ENCODE peak calls at places on chromosome 15, in nine cellular contexts. G is cardiac fibroblast; Z is Right ventricle myocardium superior; Y is ecto neural progenitor cell; F is activated CD8-positive, alpha-beta T cell treated with anti-CD3 and anti-CD28 coated beads for 36 hours; C is iris pigment epithelial cell; I is GM19239; H is C1 segment of cervical spinal cord; S is activated CD4-positive, alpha-beta T cell treated with anti-CD3 and anti-CD28 coated beads, Interleukin-2, amount 50 U/mL, for 24 hours. V is an unnamed sample.
A peak's percentile ranks its signal among the peaks of the same experiment; 100 is the strongest.

GRCh38 chr15:65512807-65513416 is 4.6 kb downstream of the DPP8 start:
- DNase-seq in G (peak; percentile 94), Z (peak; percentile 69), Y (no peak), F (no peak), C (no peak), I (no peak), H (no peak), S (no peak), V (no peak)

GRCh38 chr15:73994419-73994883 is at the start of gene PML:
- DNase-seq in G (peak; percentile 96), Z (peak; percentile 98), Y (peak; percentile 94), F (peak; percentile 98), C (peak; percentile 97), I (peak; percentile 95), H (no peak), S (peak; percentile 68), V (peak; percentile 93)

GRCh38 chr15:42832577-42832976 is 88.0 kb downstream of the TTBK2 start:
- DNase-seq in G (peak; percentile 67), Z (no peak), Y (no peak), F (no peak), C (peak; percentile 97), I (no peak), H (no peak), S (no peak), V (no peak)

GRCh38 chr15:29452881-29453731 is 183.5 kb upstream of the NSMCE3 start:
- DNase-seq in G (peak; percentile 2), Z (no peak), Y (no peak), F (no peak), C (no peak), I (no peak), H (no peak), S (no peak), V (no peak)

GRCh38 chr15:90742082-90742481 is 24.9 kb downstream of the BLM start:
- DNase-seq in G (no peak), Z (no peak), Y (no peak), F (no peak), C (no peak), I (no peak), H (no peak), S (no peak), V (no peak)

GRCh38 chr15:99955532-99955931 is 222.3 kb upstream of the LYSMD4 start:
- DNase-seq in G (no peak), Z (no peak), Y (peak; percentile 26), F (no peak), C (no peak), I (no peak), H (no peak), S (no peak), V (no peak)

GRCh38 chr15:95663156-95663831 is 667.2 kb upstream of the NR2F2 start:
- DNase-seq in G (peak; percentile 55), Z (no peak), Y (no peak), F (no peak), C (peak; percentile 77), I (no peak), H (no peak), S (no peak), V (no peak)

GRCh38 chr15:63998489-63998888 is 47.8 kb downstream of the DAPK2 start:
- DNase-seq in G (no peak), Z (no peak), Y (no peak), F (no peak), C (no peak), I (no peak), H (no peak), S (no peak), V (no peak)

GRCh38 chr15:43150171-43150929 is 17.0 kb downstream of the TMEM62 start:
- DNase-seq in G (peak; percentile 86), Z (no peak), Y (no peak), F (no peak), C (peak; percentile 100), I (no peak), H (no peak), S (no peak), V (no peak)

GRCh38 chr15:52109559-52110451 is 2.8 kb downstream of the BCL2L10 start:
- DNase-seq in G (no peak), Z (no peak), Y (no peak), F (no peak), C (no peak), I (no peak), H (no peak), S (no peak), V (no peak)

GRCh38 chr15:35697549-35698299 is 151.8 kb upstream of the DPH6 start:
- DNase-seq in G (peak; percentile 84), Z (no peak), Y (no peak), F (no peak), C (peak; percentile 89), I (no peak), H (no peak), S (no peak), V (no peak)

GRCh38 chr15:73691398-73691797 is 7.2 kb downstream of the CD276 start:
- DNase-seq in G (peak; percentile 84), Z (peak; percentile 78), Y (no peak), F (no peak), C (peak; percentile 80), I (no peak), H (no peak), S (no peak), V (no peak)

GRCh38 chr15:101150723-101151040 is 101.2 kb downstream of the CHSY1 start:
- DNase-seq in G (no peak), Z (no peak), Y (no peak), F (no peak), C (no peak), I (no peak), H (no peak), S (no peak), V (no peak)

GRCh38 chr15:94298359-94298758 is 67.0 kb downstream of the MCTP2 start:
- DNase-seq in G (no peak), Z (no peak), Y (no peak), F (no peak), C (peak; percentile 5), I (no peak), H (no peak), S (no peak), V (no peak)

GRCh38 chr15:85800460-85801123 is 5.9 kb upstream of the KLHL25 start:
- DNase-seq in G (peak; percentile 33), Z (peak; percentile 69), Y (no peak), F (no peak), C (peak; percentile 63), I (no peak), H (no peak), S (no peak), V (no peak)

GRCh38 chr15:70777156-70777926 is 14.0 kb upstream of the UACA start:
- DNase-seq in G (no peak), Z (no peak), Y (no peak), F (no peak), C (peak; percentile 63), I (no peak), H (no peak), S (no peak), V (no peak)

GRCh38 chr15:45441036-45441435 is 62.7 kb upstream of the GATM start:
- DNase-seq in G (no peak), Z (no peak), Y (no peak), F (no peak), C (no peak), I (no peak), H (no peak), S (no peak), V (no peak)

GRCh38 chr15:76197703-76198455 is 113.4 kb downstream of the ETFA start:
- DNase-seq in G (no peak), Z (peak; percentile 17), Y (no peak), F (peak; percentile 27), C (no peak), I (no peak), H (no peak), S (no peak), V (no peak)